ENCODE peak calls at places on chromosome 19, in seven cellular contexts. I is WTC11; N is CD4-positive, alpha-beta T cell; Y is cardiac fibroblast; V is Caco-2; Q is omental fat pad; X is fibroblast of pulmonary artery. G is an unnamed sample.

GRCh38 chr19:7654401-7654800 is 14.4 kb upstream of the RETN start:
- DNase-seq in N (no peak), Q (no peak), Y (no peak), X (no peak), I (no peak), V (no peak), G (no peak)

GRCh38 chr19:42048992-42049391 is 21.0 kb downstream of the GRIK5 start:
- DNase-seq in I (no peak), Q (no peak), V (peak), N (no peak), Y (no peak), X (no peak), G (no peak)

GRCh38 chr19:56839665-56840451 is 668 bp downstream of the PEG3 start:
- DNase-seq in Q (peak), N (no peak), V (no peak), I (no peak), X (peak), Y (peak), G (peak)

GRCh38 chr19:35513231-35513974 is at the start of gene DMKN:
- DNase-seq in V (no peak), X (peak), N (no peak), Q (no peak), I (no peak), Y (peak), G (no peak)

GRCh38 chr19:33389574-33390119 is 16.1 kb downstream of the CEBPG start:
- DNase-seq in Q (no peak), Y (no peak), N (no peak), X (no peak), V (no peak), I (no peak), G (no peak)

GRCh38 chr19:47651691-47652090 is 42.8 kb downstream of the BICRA start:
- DNase-seq in Q (no peak), N (no peak), I (no peak), V (no peak), Y (no peak), X (no peak), G (no peak)

GRCh38 chr19:42360787-42361544 is 29.1 kb downstream of the CNFN start:
- DNase-seq in Y (no peak), N (no peak), I (peak), V (peak), X (no peak), Q (no peak), G (no peak)

GRCh38 chr19:7426986-7427385 is 61.8 kb downstream of the PEX11G start:
- DNase-seq in Q (no peak), N (peak), X (no peak), Y (no peak), V (no peak), I (no peak), G (no peak)

GRCh38 chr19:14544977-14545715 is 15.8 kb downstream of the TECR start:
- DNase-seq in Q (no peak), X (no peak), Y (no peak), V (no peak), N (no peak), I (no peak), G (no peak)

GRCh38 chr19:19230999-19231398 is 19.2 kb downstream of the NCAN start:
- DNase-seq in I (no peak), X (no peak), Y (no peak), V (no peak), Q (no peak), N (no peak), G (no peak)

GRCh38 chr19:35641515-35642151 is at the start of gene ETV2:
- DNase-seq in N (no peak), Q (no peak), I (peak), X (peak), Y (peak), V (no peak), G (no peak)

GRCh38 chr19:49229416-49229815 is 71.8 kb downstream of the TRPM4 start:
- DNase-seq in I (no peak), Q (no peak), V (no peak), N (no peak), Y (no peak), X (no peak), G (no peak)

GRCh38 chr19:45693168-45693788 is 812 bp downstream of the QPCTL start:
- DNase-seq in V (peak), N (peak), I (peak), Y (peak), Q (peak), X (peak), G (peak)

GRCh38 chr19:45692187-45693111 is at the start of gene QPCTL:
- DNase-seq in Q (peak), I (peak), V (peak), Y (peak), X (peak), N (peak), G (peak)

GRCh38 chr19:45687599-45687998 is 4.2 kb downstream of the SNRPD2 start:
- DNase-seq in X (no peak), Q (no peak), V (no peak), Y (no peak), I (no peak), N (no peak), G (no peak)

DNA sequence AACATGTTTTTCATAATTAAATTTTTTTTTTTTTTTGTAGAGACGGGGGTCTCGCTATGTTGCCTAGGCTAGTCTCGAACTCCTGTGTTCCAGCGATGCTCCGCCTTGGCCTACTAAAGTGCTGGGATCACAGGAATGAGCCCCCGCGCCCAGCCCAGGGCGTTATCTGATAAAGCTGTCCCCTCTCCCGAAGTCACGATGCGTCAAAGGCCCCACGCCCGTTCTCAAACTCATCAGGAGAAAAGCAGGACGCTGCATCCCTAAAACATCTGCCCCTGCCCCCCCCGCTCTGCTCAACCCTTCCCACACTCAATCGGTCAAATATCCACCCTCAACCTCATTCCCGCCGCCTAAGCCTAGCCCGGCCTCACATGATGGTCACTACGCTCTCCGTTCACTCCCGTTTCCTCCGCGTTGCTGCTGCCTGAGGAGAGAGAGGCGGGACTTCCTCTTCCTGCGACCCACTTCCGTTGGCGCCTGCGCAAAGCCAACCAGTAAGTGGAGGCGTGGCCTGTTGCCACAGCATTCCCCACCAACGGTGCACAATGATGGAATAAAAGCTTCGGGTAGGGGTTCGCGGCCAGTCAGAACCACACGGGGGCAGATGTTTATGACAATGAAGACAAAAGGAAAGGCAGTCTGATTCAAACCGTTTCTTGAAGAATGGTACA is at the start of gene SNRPD2:
- DNase-seq in I (peak), X (peak), Q (peak), N (peak), Y (peak), V (peak), G (peak)
- TF ChIP-seq CTCF in I (no peak), X (no peak), Q (no peak), N (no peak), Y (no peak), V (no peak), G (no peak)

DNA sequence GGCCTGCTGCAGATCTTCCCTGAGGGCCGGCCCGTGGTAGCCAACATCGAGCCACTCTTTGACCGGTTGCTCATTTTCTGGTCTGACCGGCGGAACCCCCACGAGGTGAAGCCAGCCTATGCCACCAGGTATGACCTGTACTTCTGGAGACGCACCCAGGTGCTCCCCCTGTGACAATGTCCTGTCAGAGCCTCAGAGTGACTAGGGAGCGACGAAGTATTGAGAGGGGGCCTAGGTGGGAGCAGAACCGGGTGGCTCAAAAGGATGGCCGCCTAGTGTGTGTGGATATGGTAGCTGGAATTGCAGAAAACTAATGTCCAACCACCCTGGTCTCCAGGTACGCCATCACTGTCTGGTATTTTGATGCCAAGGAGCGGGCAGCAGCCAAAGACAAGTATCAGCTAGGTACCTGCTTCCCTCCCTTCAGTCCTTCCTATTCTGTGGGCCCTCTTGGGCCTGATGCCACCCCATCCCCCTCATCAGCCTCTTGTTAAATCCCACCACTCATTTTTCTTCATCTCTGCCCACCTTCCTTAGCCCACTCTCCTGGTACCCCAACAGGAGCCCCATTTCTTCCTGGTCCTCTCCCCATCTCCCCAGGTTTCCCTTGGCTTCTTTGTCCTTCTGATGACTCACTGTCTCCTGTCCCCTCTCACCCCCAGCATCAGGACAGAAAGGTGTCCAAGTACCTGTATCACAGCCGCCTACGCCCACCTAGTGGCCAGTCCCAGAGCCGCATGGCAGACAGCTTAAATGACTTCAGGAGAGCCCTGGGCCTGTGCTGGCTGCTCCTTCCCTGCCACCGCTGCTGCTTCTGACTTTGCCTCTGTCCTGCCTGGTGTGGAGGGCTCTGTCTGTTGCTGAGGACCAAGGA is 8.4 kb downstream of the EGLN2 start:
- DNase-seq in I (peak), Q (no peak), X (no peak), Y (no peak), V (peak), N (no peak), G (no peak)
- TF ChIP-seq CTCF in I (no peak), Q (no peak), X (peak), Y (peak), V (peak), N (peak), G (peak)

GRCh38 chr19:10820173-10820572 is 15.8 kb downstream of the TMED1 start:
- DNase-seq in V (no peak), Y (no peak), Q (no peak), X (no peak), N (no peak), I (no peak), G (no peak)
- TF ChIP-seq CTCF in V (no peak), Y (peak), Q (no peak), X (peak), N (no peak), I (no peak), G (peak)

GRCh38 chr19:30222428-30222873 is 149.7 kb upstream of the ZNF536 start:
- DNase-seq in N (no peak), X (no peak), V (peak), I (peak), Y (no peak), Q (no peak), G (no peak)
- TF ChIP-seq CTCF in N (peak), X (peak), V (peak), I (peak), Y (peak), Q (no peak), G (peak)

GRCh38 chr19:50287331-50287730 is 41.8 kb downstream of the KCNC3 start:
- DNase-seq in V (no peak), Y (no peak), X (no peak), N (no peak), I (no peak), Q (no peak), G (no peak)
- TF ChIP-seq CTCF in V (no peak), Y (no peak), X (no peak), N (no peak), I (no peak), Q (no peak), G (no peak)

GRCh38 chr19:281992-282391 is 9.2 kb downstream of the PLPP2 start:
- DNase-seq in Q (no peak), V (no peak), N (no peak), Y (no peak), I (no peak), X (no peak), G (no peak)
- TF ChIP-seq CTCF in Q (no peak), V (no peak), N (no peak), Y (no peak), I (no peak), X (no peak), G (no peak)

GRCh38 chr19:9792191-9793050 is 23.9 kb upstream of the ZNF846 start:
- DNase-seq in V (peak), N (peak), Y (peak), I (peak), X (peak), Q (peak), G (peak)

GRCh38 chr19:9797871-9798270 is 21.0 kb downstream of the FBXL12 start:
- DNase-seq in Q (no peak), X (no peak), Y (no peak), I (no peak), V (no peak), N (no peak), G (no peak)

GRCh38 chr19:9799162-9799561 is 19.7 kb downstream of the FBXL12 start:
- DNase-seq in X (no peak), N (no peak), Y (no peak), Q (no peak), I (no peak), V (no peak), G (no peak)

GRCh38 chr19:9793051-9793591 is 24.6 kb upstream of the ZNF846 start:
- DNase-seq in Y (peak), V (peak), Q (peak), X (peak), I (no peak), N (peak), G (peak)

DNA sequence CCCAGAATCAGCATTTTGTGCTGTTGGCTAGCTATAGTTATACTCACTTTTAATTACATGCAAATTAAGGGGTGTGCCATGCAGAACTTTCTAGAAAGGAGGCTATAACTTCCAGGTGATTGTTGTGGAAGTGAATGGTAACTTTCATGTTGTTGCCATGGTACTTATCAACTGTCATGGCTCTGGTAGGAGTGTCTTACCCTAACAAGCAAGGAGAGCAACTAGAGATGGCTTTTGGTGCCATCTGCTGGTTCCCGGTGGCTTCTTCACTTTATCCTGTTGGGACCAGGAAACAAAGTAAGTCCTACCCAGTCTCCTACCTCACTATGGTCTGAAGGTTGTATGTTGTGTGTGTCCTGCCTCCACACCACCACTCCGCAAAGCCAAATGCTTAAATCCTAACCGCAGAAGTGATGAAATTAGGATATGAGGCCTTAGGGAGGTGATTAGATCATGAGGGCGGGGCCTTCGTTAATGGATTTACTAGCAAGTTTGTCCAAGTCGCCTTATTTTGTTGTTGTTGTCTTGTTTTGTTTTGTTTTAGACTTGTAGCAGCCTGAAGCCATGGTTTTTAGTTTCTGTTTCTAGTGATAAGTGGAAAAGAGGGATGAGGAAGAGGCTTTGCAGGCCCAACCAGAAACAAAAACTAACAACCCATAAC is 22.6 kb downstream of the FBXL12 start:
- DNase-seq in Y (peak), Q (peak), I (peak), N (peak), X (peak), V (peak), G (peak)
- TF ChIP-seq CTCF in Y (peak), Q (no peak), I (peak), N (peak), X (peak), V (peak), G (peak)

G was measured in CD14-positive monocyte.